ENCODE peak calls at places on chromosome 11, in nine cellular contexts. T, Z, M, K, H, O, X, D and R are unnamed samples.

GRCh38 chr11:72826191-72826941 is 12.2 kb downstream of the ATG16L2 start:
- DNase-seq in T (no peak), Z (no peak), M (no peak), K (no peak), H (no peak), O (no peak), X (no peak), D (no peak), R (no peak)

GRCh38 chr11:69541501-69542313 is 60.2 kb downstream of the LINC01488 start:
- DNase-seq in T (no peak), Z (no peak), M (no peak), K (no peak), H (peak; percentile 35), O (no peak), X (no peak), D (peak; percentile 23), R (no peak)

GRCh38 chr11:72278911-72279310 is 34.9 kb upstream of the PHOX2A start:
- DNase-seq in T (no peak), Z (no peak), M (no peak), K (no peak), H (peak; percentile 74), O (no peak), X (no peak), D (no peak), R (no peak)

GRCh38 chr11:64102005-64102738 is 63.7 kb downstream of the MACROD1 start:
- DNase-seq in T (no peak), Z (no peak), M (no peak), K (no peak), H (no peak), O (no peak), X (no peak), D (no peak), R (no peak)

GRCh38 chr11:28984216-28984615 is 876.0 kb downstream of the METTL15 start:
- DNase-seq in T (no peak), Z (no peak), M (no peak), K (no peak), H (no peak), O (no peak), X (no peak), D (no peak), R (no peak)

GRCh38 chr11:18669211-18669593 is 29.4 kb upstream of the TMEM86A start:
- DNase-seq in T (no peak), Z (no peak), M (no peak), K (no peak), H (peak; percentile 48), O (no peak), X (no peak), D (peak; percentile 86), R (peak; percentile 44)

GRCh38 chr11:126363706-126364245 is 8.3 kb downstream of the ST3GAL4 start:
- DNase-seq in T (no peak), Z (no peak), M (no peak), K (no peak), H (no peak), O (no peak), X (no peak), D (no peak), R (no peak)

GRCh38 chr11:100719809-100720221 is 32.7 kb downstream of the ARHGAP42 start:
- DNase-seq in T (no peak), Z (no peak), M (peak; percentile 31), K (no peak), H (peak; percentile 76), O (no peak), X (no peak), D (peak; percentile 49), R (no peak)

GRCh38 chr11:108906826-108907225 is 242.0 kb downstream of the DDX10 start:
- DNase-seq in T (no peak), Z (no peak), M (no peak), K (no peak), H (peak; percentile 54), O (no peak), X (no peak), D (no peak), R (no peak)

GRCh38 chr11:76860539-76861475 is at the start of gene ACER3:
- DNase-seq in T (peak; percentile 90), Z (peak; percentile 71), M (peak; percentile 16), K (peak; percentile 72), H (peak; percentile 94), O (peak; percentile 32), X (peak; percentile 45), D (peak; percentile 93), R (peak; percentile 92)

GRCh38 chr11:100752371-100753073 is 65.4 kb downstream of the ARHGAP42 start:
- DNase-seq in T (no peak), Z (no peak), M (no peak), K (no peak), H (no peak), O (no peak), X (no peak), D (no peak), R (no peak)

GRCh38 chr11:3867209-3868071 is 12.0 kb downstream of the STIM1 start:
- DNase-seq in T (no peak), Z (no peak), M (no peak), K (no peak), H (no peak), O (no peak), X (peak; percentile 66), D (no peak), R (peak; percentile 66)

GRCh38 chr11:102061276-102061675 is 14.0 kb downstream of the CFAP300 start:
- DNase-seq in T (no peak), Z (no peak), M (no peak), K (no peak), H (no peak), O (no peak), X (no peak), D (no peak), R (no peak)

GRCh38 chr11:68976095-68976494 is 4.7 kb downstream of the MRGPRD start:
- DNase-seq in T (no peak), Z (no peak), M (no peak), K (no peak), H (no peak), O (no peak), X (no peak), D (no peak), R (no peak)

GRCh38 chr11:9719949-9720646 is 56.2 kb downstream of the SWAP70 start:
- DNase-seq in T (peak; percentile 71), Z (no peak), M (no peak), K (no peak), H (no peak), O (no peak), X (no peak), D (no peak), R (no peak)